ENCODE peak calls at places on chromosomes 16 and 17, in ten cellular contexts. R, F, J, K, X, V, S, O, C and Z are unnamed samples.

GRCh38 chr17:27471321-27472269 is 15.3 kb downstream of the KSR1 start:
- DNase-seq in J (no peak), O (no peak), S (no peak), V (no peak), K (no peak), F (no peak), R (no peak), X (no peak), C (peak; percentile 30), Z (no peak)

GRCh38 chr16:15775663-15776304 is 81.0 kb downstream of the MYH11 start:
- DNase-seq in C (no peak), X (no peak), J (no peak), S (no peak), F (no peak), V (no peak), R (no peak), K (no peak), O (no peak), Z (no peak)

GRCh38 chr16:13793788-13794461 is 126.0 kb upstream of the ERCC4 start:
- DNase-seq in C (no peak), V (no peak), J (no peak), O (no peak), X (no peak), K (no peak), R (no peak), F (no peak), S (no peak), Z (no peak)

GRCh38 chr16:75385507-75386152 is 47.7 kb downstream of the CFDP1 start:
- DNase-seq in S (no peak), C (no peak), K (peak; percentile 49), V (peak; percentile 68), J (no peak), O (no peak), F (peak; percentile 88), R (peak; percentile 39), X (peak; percentile 79), Z (no peak)

GRCh38 chr16:66036775-66037715 is 329.4 kb upstream of the CDH5 start:
- DNase-seq in R (no peak), V (no peak), C (no peak), K (no peak), S (peak; percentile 51), F (no peak), X (no peak), J (peak; percentile 77), O (no peak), Z (no peak)

GRCh38 chr16:15777533-15778203 is 79.2 kb downstream of the MYH11 start:
- DNase-seq in K (peak; percentile 32), J (no peak), V (peak; percentile 85), X (peak; percentile 82), S (peak; percentile 10), C (no peak), O (peak; percentile 15), R (peak; percentile 66), F (peak; percentile 54), Z (no peak)

GRCh38 chr17:40074175-40074512 is 11.4 kb downstream of the THRA start:
- DNase-seq in V (no peak), O (no peak), X (no peak), C (no peak), R (no peak), F (no peak), K (no peak), J (no peak), S (no peak), Z (no peak)

GRCh38 chr16:48117217-48118105 is 38.3 kb downstream of the ABCC12 start:
- DNase-seq in F (peak; percentile 37), J (no peak), R (peak; percentile 98), C (peak; percentile 23), O (peak; percentile 25), K (peak; percentile 92), V (peak; percentile 81), X (peak; percentile 87), S (no peak), Z (no peak)

GRCh38 chr17:49333806-49334205 is 28.2 kb downstream of the ZNF652 start:
- DNase-seq in C (no peak), R (no peak), J (no peak), X (no peak), V (no peak), K (no peak), F (no peak), S (no peak), O (no peak), Z (no peak)

GRCh38 chr16:4679156-4679853 is 14.1 kb upstream of the NUDT16L1 start:
- DNase-seq in R (no peak), C (peak; percentile 67), X (no peak), O (no peak), K (peak; percentile 61), F (no peak), J (peak; percentile 43), S (peak; percentile 45), V (peak; percentile 18), Z (peak; percentile 86)

GRCh38 chr16:67935402-67936123 is 1.1 kb downstream of the PSMB10 start:
- DNase-seq in X (peak; percentile 99), C (peak; percentile 98), F (peak; percentile 91), R (peak; percentile 98), V (peak; percentile 98), S (peak; percentile 98), O (peak; percentile 98), J (peak; percentile 97), K (peak; percentile 98), Z (peak; percentile 96)
- TF ChIP-seq POLR2AphosphoS5 in X (peak; percentile 95), C (peak; percentile 88), F (peak; percentile 67), R (peak; percentile 72), V (peak; percentile 90), S (peak; percentile 99), O (peak; percentile 87), J (peak; percentile 86), K (peak; percentile 88), Z (peak; percentile 84)

GRCh38 chr17:48051706-48052486 is 3.7 kb downstream of the NFE2L1 start:
- DNase-seq in S (peak; percentile 28), O (no peak), X (peak; percentile 43), C (peak; percentile 50), V (peak; percentile 85), K (no peak), F (peak; percentile 95), R (peak; percentile 24), J (peak; percentile 77), Z (no peak)
- TF ChIP-seq POLR2AphosphoS5 in S (peak; percentile 68), O (no peak), X (no peak), C (no peak), V (no peak), K (no peak), F (no peak), R (peak; percentile 26), J (peak; percentile 50), Z (no peak)

GRCh38 chr17:2053380-2054261 is 1.3 kb upstream of the HIC1 start:
- DNase-seq in R (peak; percentile 38), X (peak; percentile 88), K (peak; percentile 68), V (peak; percentile 49), S (peak; percentile 64), C (peak; percentile 77), F (peak; percentile 76), J (no peak), O (no peak), Z (peak; percentile 94)
- TF ChIP-seq POLR2AphosphoS5 in R (no peak), X (no peak), K (no peak), V (no peak), S (peak; percentile 10), C (no peak), F (peak; percentile 48), J (no peak), O (no peak), Z (no peak)

GRCh38 chr17:21113106-21113690 is 13.6 kb upstream of the DHRS7B start:
- DNase-seq in O (no peak), V (no peak), R (no peak), J (no peak), F (no peak), C (no peak), K (no peak), X (no peak), S (no peak), Z (no peak)
- TF ChIP-seq POLR2AphosphoS5 in O (no peak), V (no peak), R (no peak), J (no peak), F (no peak), C (no peak), K (no peak), X (no peak), S (no peak), Z (no peak)

GRCh38 chr17:36687736-36688135 is 86.4 kb downstream of the MRM1 start:
- DNase-seq in K (no peak), J (no peak), F (no peak), C (no peak), X (peak; percentile 60), S (no peak), V (no peak), O (no peak), R (no peak), Z (no peak)

GRCh38 chr17:36689089-36689667 is 87.8 kb downstream of the MRM1 start:
- DNase-seq in X (no peak), C (peak; percentile 58), V (no peak), R (no peak), O (no peak), J (no peak), F (no peak), K (no peak), S (no peak), Z (no peak)

GRCh38 chr17:36683387-36683786 is 82.0 kb downstream of the MRM1 start:
- DNase-seq in C (no peak), R (no peak), K (no peak), J (no peak), S (no peak), O (no peak), V (no peak), F (no peak), X (no peak), Z (no peak)

GRCh38 chr17:36682804-36683203 is 81.4 kb downstream of the MRM1 start:
- DNase-seq in O (no peak), K (no peak), V (no peak), F (no peak), S (no peak), R (peak; percentile 27), C (no peak), X (no peak), J (no peak), Z (no peak)

GRCh38 chr17:36686123-36686669 is 84.8 kb downstream of the MRM1 start:
- DNase-seq in J (no peak), K (no peak), R (no peak), X (no peak), V (no peak), F (no peak), O (no peak), C (no peak), S (no peak), Z (no peak)
- TF ChIP-seq POLR2AphosphoS5 in J (no peak), K (no peak), R (no peak), X (no peak), V (no peak), F (no peak), O (no peak), C (no peak), S (no peak), Z (no peak)

DNA sequence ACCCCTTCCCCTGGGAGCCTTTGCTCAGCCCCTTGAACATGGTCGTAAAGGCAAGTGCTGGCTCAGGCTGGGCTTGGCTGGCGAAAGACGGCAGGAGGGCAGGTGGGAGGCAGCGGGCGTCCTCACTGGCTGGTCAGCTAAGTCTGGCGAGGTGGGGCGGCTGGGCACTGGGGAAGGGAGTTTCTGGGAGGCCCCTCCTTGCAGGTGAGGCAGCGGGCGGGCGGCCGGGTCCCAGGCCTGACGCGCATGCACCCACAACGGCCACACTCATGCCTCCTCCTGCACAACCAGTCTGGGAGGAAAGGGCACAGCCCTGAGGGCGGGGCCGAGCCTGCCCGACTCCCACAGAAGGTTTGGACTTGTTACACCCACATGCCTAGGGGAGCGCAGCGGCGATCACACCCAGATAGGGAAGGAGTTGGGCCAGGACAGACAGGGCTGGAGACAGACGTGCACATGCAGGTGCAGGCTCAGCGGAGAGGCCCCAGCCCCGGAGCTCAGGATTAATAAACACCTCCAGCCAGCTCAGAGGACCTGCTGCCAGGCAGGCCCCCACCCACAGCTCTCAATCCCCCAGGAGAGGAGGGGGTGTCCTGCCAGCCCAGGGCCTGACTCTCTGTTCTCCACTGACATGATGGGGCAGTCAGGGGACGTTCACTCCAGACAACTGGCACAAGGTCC is at the start of gene EVPL:
- DNase-seq in J (peak; percentile 71), K (no peak), S (peak; percentile 88), F (no peak), V (peak; percentile 79), X (peak; percentile 25), C (peak; percentile 90), R (no peak), O (no peak), Z (peak; percentile 94)
- TF ChIP-seq POLR2AphosphoS5 in J (no peak), K (no peak), S (peak; percentile 80), F (no peak), V (peak; percentile 69), X (no peak), C (peak; percentile 66), R (no peak), O (no peak), Z (peak; percentile 63)